ENCODE peak calls at places on chromosomes 13 and 19, in five cellular contexts. One of them, this sample, is unnamed.

GRCh38 chr13:36072536-36072935 is 58.6 kb downstream of the DCLK1 start:
- DNase-seq in activated CD8-positive, alpha-beta memory T cell treated with anti-CD3 and anti-CD28 coated beads for 24 hours: no peak
- DNase-seq in T-cell: no peak
- DNase-seq in NCI-H510A: no peak
- DNase-seq in AG04450: no peak
- DNase-seq in this sample: no peak

GRCh38 chr13:46523972-46524737 is 28.8 kb upstream of the LRCH1 start:
- DNase-seq in NCI-H510A: no peak
- DNase-seq in AG04450: no peak
- DNase-seq in activated CD8-positive, alpha-beta memory T cell treated with anti-CD3 and anti-CD28 coated beads for 24 hours: no peak
- DNase-seq in T-cell: no peak
- DNase-seq in this sample: no peak

GRCh38 chr19:10290876-10291553 is 1.3 kb downstream of the ICAM5 start:
- DNase-seq in NCI-H510A: no peak
- DNase-seq in activated CD8-positive, alpha-beta memory T cell treated with anti-CD3 and anti-CD28 coated beads for 24 hours: peak; percentile 81
- DNase-seq in T-cell: no peak
- DNase-seq in AG04450: no peak
- DNase-seq in this sample: no peak

GRCh38 chr19:4232614-4233281 is 3.4 kb downstream of the EBI3 start:
- DNase-seq in activated CD8-positive, alpha-beta memory T cell treated with anti-CD3 and anti-CD28 coated beads for 24 hours: no peak
- DNase-seq in AG04450: no peak
- DNase-seq in NCI-H510A: no peak
- DNase-seq in T-cell: no peak
- DNase-seq in this sample: no peak

GRCh38 chr19:32581704-32582164 is 744 bp downstream of the PDCD5 start:
- DNase-seq in AG04450: peak; percentile 21
- DNase-seq in T-cell: no peak
- DNase-seq in NCI-H510A: no peak
- DNase-seq in activated CD8-positive, alpha-beta memory T cell treated with anti-CD3 and anti-CD28 coated beads for 24 hours: no peak
- DNase-seq in this sample: no peak

GRCh38 chr13:66888698-66889097 is 341.4 kb downstream of the PCDH9 start:
- DNase-seq in AG04450: no peak
- DNase-seq in activated CD8-positive, alpha-beta memory T cell treated with anti-CD3 and anti-CD28 coated beads for 24 hours: no peak
- DNase-seq in T-cell: no peak
- DNase-seq in NCI-H510A: no peak
- DNase-seq in this sample: no peak

GRCh38 chr13:64274481-64275217 is 2859.0 kb upstream of the PCDH20 start:
- DNase-seq in activated CD8-positive, alpha-beta memory T cell treated with anti-CD3 and anti-CD28 coated beads for 24 hours: no peak
- DNase-seq in AG04450: peak; percentile 0
- DNase-seq in T-cell: no peak
- DNase-seq in NCI-H510A: no peak
- DNase-seq in this sample: no peak

GRCh38 chr13:112525306-112525945 is 62.5 kb downstream of the TUBGCP3 start:
- DNase-seq in T-cell: no peak
- DNase-seq in AG04450: no peak
- DNase-seq in NCI-H510A: no peak
- DNase-seq in activated CD8-positive, alpha-beta memory T cell treated with anti-CD3 and anti-CD28 coated beads for 24 hours: no peak
- DNase-seq in this sample: no peak

GRCh38 chr13:112725346-112726017 is 35.6 kb downstream of the ATP11A start:
- DNase-seq in NCI-H510A: peak; percentile 60
- DNase-seq in T-cell: peak; percentile 12
- DNase-seq in AG04450: no peak
- DNase-seq in activated CD8-positive, alpha-beta memory T cell treated with anti-CD3 and anti-CD28 coated beads for 24 hours: no peak
- DNase-seq in this sample: peak; percentile 28

This sample was measured in NCI-H2107.